ENCODE peak calls at places on chromosome 21, in five cellular contexts. C is NCI-H1694 treated with DMSO at 0.1 percent for 48 hours; Y is activated T-helper 1 cell treated with Interleukin-2 at 50 U/mL for 16 hours; P is NCI-H748 treated with DMSO at 0.1 percent for 48 hours; W is CD4-positive, alpha-beta T cell. B is an unnamed sample.

GRCh38 chr21:35940074-35940927 is 120.0 kb downstream of the SETD4 start:
- DNase-seq in C (peak), Y (no peak), P (peak), W (no peak), B (peak)

GRCh38 chr21:42148097-42148496 is 70.8 kb upstream of the ABCG1 start:
- DNase-seq in C (no peak), Y (no peak), P (no peak), W (no peak), B (no peak)

GRCh38 chr21:41369915-41370839 is 8.3 kb downstream of the MX2 start:
- DNase-seq in C (no peak), Y (peak), P (no peak), W (peak), B (no peak)

GRCh38 chr21:36663033-36663855 is 35.7 kb upstream of the SIM2 start:
- DNase-seq in C (no peak), Y (no peak), P (no peak), W (no peak), B (no peak)

GRCh38 chr21:44057960-44058651 is 46.0 kb downstream of the TRAPPC10 start:
- DNase-seq in C (no peak), Y (peak), P (no peak), W (no peak), B (no peak)

GRCh38 chr21:45655071-45655470 is 11.5 kb downstream of the PCBP3 start:
- DNase-seq in C (no peak), Y (no peak), P (no peak), W (no peak), B (peak)

GRCh38 chr21:15795533-15795932 is 65.8 kb downstream of the USP25 start:
- DNase-seq in C (no peak), Y (no peak), P (no peak), W (no peak), B (no peak)

GRCh38 chr21:25639922-25640670 is 1.0 kb downstream of the JAM2 start:
- DNase-seq in C (peak), Y (no peak), P (peak), W (no peak), B (no peak)

B was measured in GM04503.